ENCODE peak calls at places on chromosome 16, in six cellular contexts. Q, F, B, S, O and A are unnamed samples.

GRCh38 chr16:50311134-50311528 is 44.8 kb downstream of the ADCY7 start:
- DNase-seq in Q (no peak), F (no peak), B (no peak), S (no peak), O (no peak), A (no peak)

GRCh38 chr16:66598111-66598510 is 6.4 kb upstream of the CMTM3 start:
- DNase-seq in Q (no peak), F (no peak), B (no peak), S (no peak), O (no peak), A (no peak)

GRCh38 chr16:3118204-3118790 is 5.9 kb downstream of the ZNF205 start:
- DNase-seq in Q (no peak), F (no peak), B (no peak), S (no peak), O (no peak), A (no peak)

GRCh38 chr16:23835390-23836077 is at the start of gene PRKCB:
- DNase-seq in Q (peak), F (peak), B (peak), S (peak), O (peak), A (peak)

GRCh38 chr16:57999366-57999970 is 1.0 kb downstream of the ZNF319 start:
- DNase-seq in Q (peak), F (no peak), B (no peak), S (no peak), O (no peak), A (peak)

GRCh38 chr16:67542464-67542863 is 13.8 kb downstream of the RIPOR1 start:
- DNase-seq in Q (peak), F (no peak), B (no peak), S (peak), O (peak), A (peak)

GRCh38 chr16:86120201-86120981 is 221.4 kb downstream of the IRF8 start:
- DNase-seq in Q (peak), F (no peak), B (no peak), S (no peak), O (no peak), A (no peak)

GRCh38 chr16:89786474-89787364 is 29.7 kb downstream of the FANCA start:
- DNase-seq in Q (no peak), F (no peak), B (no peak), S (no peak), O (no peak), A (no peak)

GRCh38 chr16:35533683-35534082 is 2074.3 kb downstream of the TP53TG3F start:
- DNase-seq in Q (no peak), F (no peak), B (no peak), S (no peak), O (no peak), A (no peak)

GRCh38 chr16:79601092-79601977 is 798 bp upstream of the MAF start:
- DNase-seq in Q (no peak), F (peak), B (peak), S (peak), O (no peak), A (peak)

GRCh38 chr16:50079741-50080140 is 14.0 kb downstream of the HEATR3 start:
- DNase-seq in Q (no peak), F (no peak), B (no peak), S (no peak), O (no peak), A (no peak)

GRCh38 chr16:20740007-20740883 is 1.4 kb downstream of the THUMPD1 start:
- DNase-seq in Q (no peak), F (no peak), B (no peak), S (no peak), O (no peak), A (peak)

GRCh38 chr16:63080736-63081135 is 1044.5 kb upstream of the CDH8 start:
- DNase-seq in Q (no peak), F (no peak), B (no peak), S (no peak), O (no peak), A (no peak)

GRCh38 chr16:81238296-81239011 is at the start of gene BCO1:
- DNase-seq in Q (peak), F (no peak), B (peak), S (peak), O (no peak), A (peak)

GRCh38 chr16:87951550-87952538 is 610 bp downstream of the BANP start:
- DNase-seq in Q (no peak), F (no peak), B (peak), S (no peak), O (no peak), A (peak)

GRCh38 chr16:49597796-49598195 is 224.2 kb downstream of the C16orf78 start:
- DNase-seq in Q (no peak), F (no peak), B (no peak), S (peak), O (peak), A (no peak)

GRCh38 chr16:89779231-89779912 is 37.1 kb downstream of the FANCA start:
- DNase-seq in Q (no peak), F (no peak), B (no peak), S (no peak), O (no peak), A (no peak)

GRCh38 chr16:52515068-52515671 is 31.8 kb downstream of the TOX3 start:
- DNase-seq in Q (no peak), F (no peak), B (no peak), S (no peak), O (no peak), A (no peak)

GRCh38 chr16:72989203-72989991 is 58.5 kb downstream of the ZFHX3 start:
- DNase-seq in Q (peak), F (peak), B (no peak), S (no peak), O (no peak), A (peak)

GRCh38 chr16:88686439-88687253 is at the start of gene SNAI3:
- DNase-seq in Q (peak), F (peak), B (peak), S (peak), O (peak), A (peak)

GRCh38 chr16:23452221-23452571 is 793 bp downstream of the COG7 start:
- DNase-seq in Q (no peak), F (no peak), B (no peak), S (no peak), O (no peak), A (no peak)

GRCh38 chr16:22671301-22672076 is 142.5 kb upstream of the HS3ST2 start:
- DNase-seq in Q (peak), F (no peak), B (no peak), S (peak), O (peak), A (no peak)

GRCh38 chr16:66920924-66921680 is 2.4 kb upstream of the CDH16 start:
- DNase-seq in Q (no peak), F (peak), B (no peak), S (no peak), O (no peak), A (no peak)

GRCh38 chr16:68076560-68076959 is 8.6 kb upstream of the NFATC3 start:
- DNase-seq in Q (no peak), F (no peak), B (no peak), S (no peak), O (peak), A (no peak)

GRCh38 chr16:15599303-15600070 is 43.5 kb downstream of the MARF1 start:
- DNase-seq in Q (no peak), F (no peak), B (no peak), S (no peak), O (no peak), A (no peak)

GRCh38 chr16:24553983-24554382 is 14.6 kb downstream of the RBBP6 start:
- DNase-seq in Q (peak), F (no peak), B (no peak), S (no peak), O (no peak), A (peak)

GRCh38 chr16:87101903-87102302 is 215.3 kb downstream of the C16orf95 start:
- DNase-seq in Q (peak), F (no peak), B (no peak), S (no peak), O (no peak), A (no peak)

DNA sequence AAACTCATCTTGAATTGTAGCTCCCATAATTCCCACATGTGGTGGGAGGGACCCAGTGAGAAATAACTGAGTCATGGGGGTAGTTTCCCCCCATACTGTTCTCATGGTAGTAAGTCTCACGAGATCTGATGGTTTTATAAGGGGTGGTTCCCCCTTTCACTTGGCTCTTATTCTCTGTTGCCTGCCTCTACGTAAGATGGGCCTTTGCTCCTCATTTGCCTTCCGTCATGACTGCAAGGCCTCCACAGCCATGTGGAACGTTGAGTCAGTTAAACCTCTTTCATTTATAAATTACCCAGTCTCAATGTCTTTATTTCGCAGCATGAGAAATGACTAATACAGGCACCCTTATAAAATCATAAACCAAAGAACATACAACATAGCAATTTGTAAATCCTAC is 79.0 kb downstream of the XYLT1 start:
- DNase-seq in Q (no peak), F (no peak), B (no peak), S (no peak), O (no peak), A (no peak)
- H2BK5ac ChIP-seq in Q (no peak), F (no peak), B (no peak), S (no peak), O (peak), A (no peak)

GRCh38 chr16:14298374-14299122 is 227.4 kb downstream of the MRTFB start:
- DNase-seq in Q (no peak), F (no peak), B (no peak), S (no peak), O (no peak), A (no peak)

GRCh38 chr16:14301150-14302030 is 230.3 kb downstream of the MRTFB start:
- DNase-seq in Q (no peak), F (peak), B (no peak), S (peak), O (no peak), A (peak)

GRCh38 chr16:14302399-14303181 is 231.5 kb downstream of the MRTFB start:
- DNase-seq in Q (no peak), F (no peak), B (no peak), S (peak), O (no peak), A (peak)

GRCh38 chr16:14302031-14302398 is 230.9 kb downstream of the MRTFB start:
- DNase-seq in Q (peak), F (peak), B (no peak), S (peak), O (no peak), A (peak)

GRCh38 chr16:14300631-14301149 is 229.6 kb downstream of the MRTFB start:
- DNase-seq in Q (peak), F (peak), B (no peak), S (peak), O (no peak), A (peak)
- H3K4ac ChIP-seq in Q (no peak), F (no peak), B (no peak), S (no peak), O (no peak), A (no peak)

GRCh38 chr16:25713785-25714570 is 22.2 kb downstream of the HS3ST4 start:
- DNase-seq in Q (no peak), F (no peak), B (no peak), S (no peak), O (no peak), A (no peak)
- H3K14ac ChIP-seq in Q (no peak), F (no peak), B (no peak), S (no peak), O (no peak), A (no peak)

GRCh38 chr16:55474821-55475220 is 4.2 kb upstream of the MMP2 start:
- DNase-seq in Q (no peak), F (peak), B (no peak), S (no peak), O (no peak), A (no peak)

GRCh38 chr16:55473584-55473983 is 5.4 kb upstream of the MMP2 start:
- DNase-seq in Q (no peak), F (no peak), B (no peak), S (no peak), O (no peak), A (no peak)

GRCh38 chr16:55478827-55479559 is at the start of gene MMP2:
- DNase-seq in Q (peak), F (no peak), B (peak), S (peak), O (peak), A (peak)

GRCh38 chr16:55476625-55477533 is 2.1 kb upstream of the MMP2 start:
- DNase-seq in Q (no peak), F (no peak), B (no peak), S (no peak), O (no peak), A (no peak)

GRCh38 chr16:55475919-55476318 is 3.1 kb upstream of the MMP2 start:
- DNase-seq in Q (no peak), F (no peak), B (no peak), S (no peak), O (no peak), A (peak)
- H2BK5ac ChIP-seq in Q (no peak), F (peak), B (no peak), S (no peak), O (no peak), A (no peak)